ENCODE peak calls at places on chromosomes 3 and 15, in nine cellular contexts. One of them, this sample, is unnamed.

GRCh38 chr3:156668073-156668763 is 6.2 kb upstream of the TIPARP start:
- DNase-seq in heart left ventricle: no peak
- DNase-seq in type B pancreatic cell: no peak
- DNase-seq in brain microvascular endothelial cell: no peak
- DNase-seq in lower lobe of right lung: no peak
- DNase-seq in hepatocyte: no peak
- DNase-seq in GM13977: no peak
- DNase-seq in AG09319: no peak
- DNase-seq in neural crest cell: no peak
- DNase-seq in this sample: no peak

GRCh38 chr3:8842293-8842692 is 72.9 kb upstream of the OXTR start:
- DNase-seq in hepatocyte: no peak
- DNase-seq in brain microvascular endothelial cell: no peak
- DNase-seq in GM13977: no peak
- DNase-seq in heart left ventricle: no peak
- DNase-seq in neural crest cell: no peak
- DNase-seq in AG09319: no peak
- DNase-seq in type B pancreatic cell: no peak
- DNase-seq in lower lobe of right lung: no peak
- DNase-seq in this sample: no peak

GRCh38 chr15:101652783-101653430 is 726 bp upstream of the TM2D3 start:
- DNase-seq in AG09319: no peak
- DNase-seq in neural crest cell: no peak
- DNase-seq in GM13977: peak; percentile 35
- DNase-seq in hepatocyte: no peak
- DNase-seq in lower lobe of right lung: no peak
- DNase-seq in heart left ventricle: no peak
- DNase-seq in brain microvascular endothelial cell: peak; percentile 42
- DNase-seq in type B pancreatic cell: no peak
- DNase-seq in this sample: no peak

GRCh38 chr15:43299411-43299810 is 31.0 kb downstream of the LCMT2 start:
- DNase-seq in type B pancreatic cell: no peak
- DNase-seq in GM13977: no peak
- DNase-seq in neural crest cell: no peak
- DNase-seq in brain microvascular endothelial cell: no peak
- DNase-seq in AG09319: no peak
- DNase-seq in lower lobe of right lung: no peak
- DNase-seq in heart left ventricle: no peak
- DNase-seq in hepatocyte: no peak
- DNase-seq in this sample: no peak

GRCh38 chr15:83559310-83559966 is 94.5 kb upstream of the ADAMTSL3 start:
- DNase-seq in GM13977: peak; percentile 66
- DNase-seq in brain microvascular endothelial cell: peak; percentile 58
- DNase-seq in type B pancreatic cell: no peak
- DNase-seq in neural crest cell: peak; percentile 64
- DNase-seq in lower lobe of right lung: no peak
- DNase-seq in hepatocyte: peak; percentile 72
- DNase-seq in AG09319: peak; percentile 29
- DNase-seq in heart left ventricle: no peak
- DNase-seq in this sample: no peak

GRCh38 chr3:138082085-138082991 is 33.1 kb downstream of the DZIP1L start:
- DNase-seq in type B pancreatic cell: no peak
- DNase-seq in GM13977: no peak
- DNase-seq in hepatocyte: peak; percentile 75
- DNase-seq in neural crest cell: no peak
- DNase-seq in heart left ventricle: no peak
- DNase-seq in AG09319: no peak
- DNase-seq in lower lobe of right lung: no peak
- DNase-seq in brain microvascular endothelial cell: peak; percentile 94
- DNase-seq in this sample: no peak

GRCh38 chr3:113002676-113003075 is 11.9 kb downstream of the GTPBP8 start:
- DNase-seq in hepatocyte: no peak
- DNase-seq in heart left ventricle: no peak
- DNase-seq in GM13977: no peak
- DNase-seq in brain microvascular endothelial cell: no peak
- DNase-seq in type B pancreatic cell: no peak
- DNase-seq in neural crest cell: no peak
- DNase-seq in lower lobe of right lung: no peak
- DNase-seq in AG09319: no peak
- DNase-seq in this sample: no peak

GRCh38 chr3:182364723-182365650 is 428.3 kb upstream of the ATP11B start:
- DNase-seq in GM13977: no peak
- DNase-seq in type B pancreatic cell: no peak
- DNase-seq in brain microvascular endothelial cell: no peak
- DNase-seq in heart left ventricle: no peak
- DNase-seq in hepatocyte: no peak
- DNase-seq in AG09319: no peak
- DNase-seq in neural crest cell: no peak
- DNase-seq in lower lobe of right lung: no peak
- DNase-seq in this sample: no peak

GRCh38 chr15:72110355-72110754 is 7.6 kb downstream of the MYO9A start:
- DNase-seq in lower lobe of right lung: no peak
- DNase-seq in neural crest cell: no peak
- DNase-seq in brain microvascular endothelial cell: no peak
- DNase-seq in GM13977: no peak
- DNase-seq in heart left ventricle: no peak
- DNase-seq in hepatocyte: no peak
- DNase-seq in type B pancreatic cell: no peak
- DNase-seq in AG09319: no peak
- DNase-seq in this sample: no peak

GRCh38 chr15:59541750-59542149 is 69.8 kb upstream of the GCNT3 start:
- DNase-seq in lower lobe of right lung: no peak
- DNase-seq in brain microvascular endothelial cell: no peak
- DNase-seq in neural crest cell: no peak
- DNase-seq in type B pancreatic cell: no peak
- DNase-seq in hepatocyte: no peak
- DNase-seq in heart left ventricle: no peak
- DNase-seq in AG09319: no peak
- DNase-seq in GM13977: no peak
- DNase-seq in this sample: no peak

GRCh38 chr15:71304681-71305080 is 189.4 kb downstream of the THSD4 start:
- DNase-seq in lower lobe of right lung: no peak
- DNase-seq in neural crest cell: no peak
- DNase-seq in GM13977: no peak
- DNase-seq in heart left ventricle: no peak
- DNase-seq in hepatocyte: no peak
- DNase-seq in type B pancreatic cell: no peak
- DNase-seq in AG09319: no peak
- DNase-seq in brain microvascular endothelial cell: no peak
- DNase-seq in this sample: no peak

GRCh38 chr15:39396979-39397615 is 183.8 kb upstream of the THBS1 start:
- DNase-seq in AG09319: no peak
- DNase-seq in hepatocyte: no peak
- DNase-seq in lower lobe of right lung: peak; percentile 48
- DNase-seq in brain microvascular endothelial cell: no peak
- DNase-seq in heart left ventricle: no peak
- DNase-seq in neural crest cell: no peak
- DNase-seq in GM13977: no peak
- DNase-seq in type B pancreatic cell: no peak
- DNase-seq in this sample: no peak

GRCh38 chr15:98586066-98586465 is 62.3 kb upstream of the IGF1R start:
- DNase-seq in type B pancreatic cell: no peak
- DNase-seq in brain microvascular endothelial cell: no peak
- DNase-seq in AG09319: no peak
- DNase-seq in hepatocyte: no peak
- DNase-seq in GM13977: no peak
- DNase-seq in heart left ventricle: no peak
- DNase-seq in lower lobe of right lung: no peak
- DNase-seq in neural crest cell: no peak
- DNase-seq in this sample: no peak

GRCh38 chr3:123733805-123734526 is 149.1 kb upstream of the HACD2 start:
- DNase-seq in heart left ventricle: no peak
- DNase-seq in lower lobe of right lung: no peak
- DNase-seq in GM13977: no peak
- DNase-seq in neural crest cell: no peak
- DNase-seq in brain microvascular endothelial cell: peak; percentile 84
- DNase-seq in type B pancreatic cell: no peak
- DNase-seq in hepatocyte: no peak
- DNase-seq in AG09319: no peak
- DNase-seq in this sample: no peak

GRCh38 chr3:28980131-28980530 is 300.7 kb upstream of the RBMS3 start:
- DNase-seq in brain microvascular endothelial cell: no peak
- DNase-seq in heart left ventricle: no peak
- DNase-seq in type B pancreatic cell: no peak
- DNase-seq in AG09319: no peak
- DNase-seq in lower lobe of right lung: no peak
- DNase-seq in GM13977: no peak
- DNase-seq in neural crest cell: no peak
- DNase-seq in hepatocyte: no peak
- DNase-seq in this sample: no peak

GRCh38 chr15:28786521-28786920 is 61.9 kb downstream of the GOLGA6L7 start:
- DNase-seq in brain microvascular endothelial cell: no peak
- DNase-seq in hepatocyte: no peak
- DNase-seq in neural crest cell: no peak
- DNase-seq in type B pancreatic cell: no peak
- DNase-seq in heart left ventricle: no peak
- DNase-seq in GM13977: no peak
- DNase-seq in lower lobe of right lung: no peak
- DNase-seq in AG09319: no peak
- DNase-seq in this sample: no peak

GRCh38 chr3:95097493-95097892 is 1034.6 kb downstream of the NSUN3 start:
- DNase-seq in heart left ventricle: no peak
- DNase-seq in hepatocyte: peak; percentile 6
- DNase-seq in brain microvascular endothelial cell: no peak
- DNase-seq in neural crest cell: no peak
- DNase-seq in GM13977: no peak
- DNase-seq in type B pancreatic cell: no peak
- DNase-seq in lower lobe of right lung: no peak
- DNase-seq in AG09319: no peak
- DNase-seq in this sample: no peak

GRCh38 chr3:123807820-123808219 is 76.3 kb downstream of the MYLK start:
- DNase-seq in AG09319: no peak
- DNase-seq in lower lobe of right lung: no peak
- DNase-seq in brain microvascular endothelial cell: no peak
- DNase-seq in hepatocyte: no peak
- DNase-seq in heart left ventricle: no peak
- DNase-seq in type B pancreatic cell: no peak
- DNase-seq in GM13977: no peak
- DNase-seq in neural crest cell: no peak
- DNase-seq in this sample: no peak

GRCh38 chr15:89090791-89091666 is 2.8 kb downstream of the ABHD2 start:
- DNase-seq in brain microvascular endothelial cell: peak; percentile 80
- DNase-seq in lower lobe of right lung: peak; percentile 85
- DNase-seq in GM13977: peak; percentile 24
- DNase-seq in heart left ventricle: peak; percentile 83
- DNase-seq in AG09319: peak; percentile 29
- DNase-seq in hepatocyte: no peak
- DNase-seq in neural crest cell: no peak
- DNase-seq in type B pancreatic cell: no peak
- DNase-seq in this sample: no peak

GRCh38 chr15:74695597-74696397 is at the start of gene EDC3:
- DNase-seq in brain microvascular endothelial cell: peak; percentile 80
- DNase-seq in neural crest cell: peak; percentile 74
- DNase-seq in type B pancreatic cell: peak; percentile 87
- DNase-seq in heart left ventricle: peak; percentile 91
- DNase-seq in GM13977: peak; percentile 91
- DNase-seq in AG09319: peak; percentile 29
- DNase-seq in hepatocyte: peak; percentile 93
- DNase-seq in lower lobe of right lung: peak; percentile 93
- DNase-seq in this sample: no peak
- TF ChIP-seq CTCF in brain microvascular endothelial cell: no peak
- TF ChIP-seq CTCF in neural crest cell: no peak
- TF ChIP-seq CTCF in type B pancreatic cell: no peak
- TF ChIP-seq CTCF in heart left ventricle: no peak
- TF ChIP-seq CTCF in GM13977: no peak
- TF ChIP-seq CTCF in AG09319: no peak
- TF ChIP-seq CTCF in hepatocyte: no peak
- TF ChIP-seq CTCF in lower lobe of right lung: no peak
- TF ChIP-seq CTCF in this sample: no peak

GRCh38 chr15:66404532-66404931 is 17.8 kb downstream of the MAP2K1 start:
- DNase-seq in hepatocyte: no peak
- DNase-seq in lower lobe of right lung: no peak
- DNase-seq in neural crest cell: no peak
- DNase-seq in brain microvascular endothelial cell: no peak
- DNase-seq in GM13977: no peak
- DNase-seq in type B pancreatic cell: no peak
- DNase-seq in AG09319: no peak
- DNase-seq in heart left ventricle: no peak
- DNase-seq in this sample: no peak
- TF ChIP-seq CTCF in hepatocyte: no peak
- TF ChIP-seq CTCF in lower lobe of right lung: no peak
- TF ChIP-seq CTCF in neural crest cell: peak; percentile 43
- TF ChIP-seq CTCF in brain microvascular endothelial cell: no peak
- TF ChIP-seq CTCF in GM13977: no peak
- TF ChIP-seq CTCF in type B pancreatic cell: peak; percentile 60
- TF ChIP-seq CTCF in AG09319: no peak
- TF ChIP-seq CTCF in heart left ventricle: no peak
- TF ChIP-seq CTCF in this sample: peak; percentile 10

GRCh38 chr3:73433681-73434080 is 191.1 kb downstream of the PDZRN3 start:
- DNase-seq in GM13977: no peak
- DNase-seq in hepatocyte: no peak
- DNase-seq in lower lobe of right lung: no peak
- DNase-seq in type B pancreatic cell: no peak
- DNase-seq in neural crest cell: no peak
- DNase-seq in heart left ventricle: no peak
- DNase-seq in brain microvascular endothelial cell: no peak
- DNase-seq in AG09319: no peak
- DNase-seq in this sample: no peak

GRCh38 chr3:73433079-73433478 is 191.7 kb downstream of the PDZRN3 start:
- DNase-seq in GM13977: no peak
- DNase-seq in AG09319: no peak
- DNase-seq in heart left ventricle: no peak
- DNase-seq in neural crest cell: no peak
- DNase-seq in hepatocyte: no peak
- DNase-seq in lower lobe of right lung: no peak
- DNase-seq in brain microvascular endothelial cell: no peak
- DNase-seq in type B pancreatic cell: no peak
- DNase-seq in this sample: no peak

GRCh38 chr3:73432021-73432722 is 192.6 kb downstream of the PDZRN3 start:
- DNase-seq in lower lobe of right lung: no peak
- DNase-seq in brain microvascular endothelial cell: peak; percentile 37
- DNase-seq in neural crest cell: no peak
- DNase-seq in type B pancreatic cell: no peak
- DNase-seq in heart left ventricle: no peak
- DNase-seq in AG09319: no peak
- DNase-seq in GM13977: peak; percentile 52
- DNase-seq in hepatocyte: peak; percentile 69
- DNase-seq in this sample: no peak

GRCh38 chr3:73431136-73431933 is 193.4 kb downstream of the PDZRN3 start:
- DNase-seq in brain microvascular endothelial cell: no peak
- DNase-seq in type B pancreatic cell: no peak
- DNase-seq in lower lobe of right lung: no peak
- DNase-seq in heart left ventricle: no peak
- DNase-seq in neural crest cell: no peak
- DNase-seq in GM13977: no peak
- DNase-seq in AG09319: no peak
- DNase-seq in hepatocyte: no peak
- DNase-seq in this sample: no peak

GRCh38 chr3:73432723-73433032 is 192.1 kb downstream of the PDZRN3 start:
- DNase-seq in heart left ventricle: no peak
- DNase-seq in lower lobe of right lung: no peak
- DNase-seq in hepatocyte: no peak
- DNase-seq in neural crest cell: no peak
- DNase-seq in type B pancreatic cell: no peak
- DNase-seq in AG09319: no peak
- DNase-seq in GM13977: no peak
- DNase-seq in brain microvascular endothelial cell: no peak
- DNase-seq in this sample: no peak
- TF ChIP-seq CTCF in heart left ventricle: peak; percentile 6
- TF ChIP-seq CTCF in lower lobe of right lung: no peak
- TF ChIP-seq CTCF in hepatocyte: no peak
- TF ChIP-seq CTCF in neural crest cell: peak; percentile 38
- TF ChIP-seq CTCF in type B pancreatic cell: peak; percentile 51
- TF ChIP-seq CTCF in AG09319: no peak
- TF ChIP-seq CTCF in GM13977: no peak
- TF ChIP-seq CTCF in brain microvascular endothelial cell: no peak
- TF ChIP-seq CTCF in this sample: peak; percentile 59

GRCh38 chr15:40764766-40765136 is 883 bp downstream of the GCHFR start:
- DNase-seq in heart left ventricle: no peak
- DNase-seq in lower lobe of right lung: no peak
- DNase-seq in type B pancreatic cell: no peak
- DNase-seq in hepatocyte: no peak
- DNase-seq in neural crest cell: no peak
- DNase-seq in AG09319: no peak
- DNase-seq in GM13977: no peak
- DNase-seq in brain microvascular endothelial cell: no peak
- DNase-seq in this sample: no peak
- TF ChIP-seq CTCF in heart left ventricle: no peak
- TF ChIP-seq CTCF in lower lobe of right lung: no peak
- TF ChIP-seq CTCF in type B pancreatic cell: no peak
- TF ChIP-seq CTCF in hepatocyte: no peak
- TF ChIP-seq CTCF in neural crest cell: no peak
- TF ChIP-seq CTCF in AG09319: no peak
- TF ChIP-seq CTCF in GM13977: no peak
- TF ChIP-seq CTCF in brain microvascular endothelial cell: no peak
- TF ChIP-seq CTCF in this sample: no peak